ENCODE peak calls at places on chromosomes 3 and 15, in four cellular contexts. J is adrenal gland, T is NCI-H1092, G is pons. A is an unnamed sample.

GRCh38 chr3:159175391-159175725 is 373.5 kb downstream of the MFSD1 start:
- DNase-seq in J (no peak), T (no peak), G (no peak), A (no peak)

GRCh38 chr3:187281191-187281714 is 10.3 kb downstream of the MASP1 start:
- DNase-seq in J (no peak), T (no peak), G (no peak), A (no peak)

GRCh38 chr3:31687020-31687802 is 154.5 kb downstream of the STT3B start:
- DNase-seq in J (no peak), T (no peak), G (no peak), A (no peak)

GRCh38 chr3:37859908-37860199 is 1.8 kb upstream of the CTDSPL start:
- DNase-seq in J (no peak), T (no peak), G (no peak), A (no peak)

GRCh38 chr3:69649120-69649519 is 90.1 kb upstream of the MITF start:
- DNase-seq in J (no peak), T (no peak), G (peak), A (no peak)

GRCh38 chr3:78728406-78729145 is 1039.2 kb downstream of the ROBO1 start:
- DNase-seq in J (peak), T (peak), G (peak), A (no peak)

GRCh38 chr15:58627706-58628105 is 121.8 kb downstream of the ADAM10 start:
- DNase-seq in J (no peak), T (no peak), G (peak), A (no peak)

GRCh38 chr15:50971115-50971514 is 62.6 kb downstream of the AP4E1 start:
- DNase-seq in J (no peak), T (no peak), G (no peak), A (no peak)

GRCh38 chr15:100703032-100703578 is 100.7 kb downstream of the ASB7 start:
- DNase-seq in J (no peak), T (no peak), G (no peak), A (peak)

GRCh38 chr3:134985841-134986520 is 190.9 kb downstream of the EPHB1 start:
- DNase-seq in J (no peak), T (no peak), G (no peak), A (no peak)

GRCh38 chr3:76643620-76644019 is 396.3 kb upstream of the ROBO2 start:
- DNase-seq in J (no peak), T (no peak), G (no peak), A (no peak)